ENCODE peak calls at places on chromosome 12, in six cellular contexts. N is GM12878, I is SK-N-SH, T is HCT116, J is HepG2, A is K562. O is an unnamed sample.

GRCh38 chr12:52984136-52984535 is 22.1 kb upstream of the EIF4B start:
- DNase-seq in N (no peak), I (no peak), T (no peak), J (no peak), A (no peak), O (no peak)

GRCh38 chr12:6358886-6359285 is 16.5 kb downstream of the SCNN1A start:
- DNase-seq in T (no peak), J (no peak), N (no peak), I (no peak), A (no peak), O (no peak)

GRCh38 chr12:32533971-32534590 is 134.7 kb downstream of the FGD4 start:
- DNase-seq in T (peak; percentile 1), A (no peak), I (peak; percentile 36), J (peak; percentile 94), N (no peak), O (peak; percentile 73)

GRCh38 chr12:128083132-128083729 is 183.7 kb upstream of the TMEM132C start:
- DNase-seq in N (no peak), A (no peak), T (no peak), I (no peak), J (no peak), O (no peak)

GRCh38 chr12:33093534-33093933 is 197.0 kb upstream of the PKP2 start:
- DNase-seq in N (no peak), T (no peak), A (no peak), I (no peak), J (no peak), O (no peak)

GRCh38 chr12:108576660-108577234 is 14.4 kb downstream of the ISCU start:
- DNase-seq in A (no peak), J (no peak), I (no peak), T (no peak), N (no peak), O (no peak)

GRCh38 chr12:77324763-77325468 is 259.5 kb upstream of the E2F7 start:
- DNase-seq in T (peak; percentile 40), A (peak; percentile 21), I (peak; percentile 87), N (no peak), J (peak; percentile 33), O (peak; percentile 85)

GRCh38 chr12:26240329-26240815 is 45.0 kb downstream of the SSPN start:
- DNase-seq in A (no peak), I (no peak), N (no peak), J (no peak), T (no peak), O (no peak)

GRCh38 chr12:70121562-70121961 is 121.7 kb upstream of the CNOT2 start:
- DNase-seq in I (no peak), A (no peak), J (no peak), T (no peak), N (no peak), O (no peak)

GRCh38 chr12:117662220-117662619 is 300.8 kb upstream of the NOS1 start:
- DNase-seq in T (no peak), I (no peak), N (no peak), A (no peak), J (no peak), O (no peak)

GRCh38 chr12:91274886-91275285 is 92.3 kb upstream of the DCN start:
- DNase-seq in A (no peak), T (no peak), I (no peak), N (no peak), J (no peak), O (no peak)

GRCh38 chr12:132345555-132346200 is 16.3 kb upstream of the GALNT9 start:
- DNase-seq in A (no peak), J (no peak), I (no peak), T (no peak), N (no peak), O (no peak)

GRCh38 chr12:30095511-30095910 is 311.8 kb upstream of the TMTC1 start:
- DNase-seq in A (no peak), J (no peak), N (no peak), I (no peak), T (no peak), O (no peak)

GRCh38 chr12:121036810-121037326 is 2.2 kb downstream of the OASL start:
- DNase-seq in N (no peak), I (no peak), A (no peak), J (no peak), T (no peak), O (no peak)

GRCh38 chr12:2273288-2273687 is 220.5 kb downstream of the CACNA1C start:
- DNase-seq in A (no peak), N (no peak), T (no peak), I (no peak), J (no peak), O (no peak)

GRCh38 chr12:2274733-2275132 is 221.9 kb downstream of the CACNA1C start:
- DNase-seq in A (no peak), J (no peak), N (no peak), T (no peak), I (no peak), O (no peak)

GRCh38 chr12:2271961-2272360 is 219.2 kb downstream of the CACNA1C start:
- DNase-seq in A (no peak), N (no peak), J (no peak), I (no peak), T (no peak), O (no peak)

GRCh38 chr12:2276288-2276842 is 223.6 kb downstream of the CACNA1C start:
- DNase-seq in I (no peak), T (no peak), A (no peak), J (no peak), N (no peak), O (no peak)

GRCh38 chr12:2273751-2274150 is 221.0 kb downstream of the CACNA1C start:
- DNase-seq in N (no peak), I (no peak), J (no peak), A (no peak), T (no peak), O (no peak)
- TF ChIP-seq JUND in N (no peak), I (no peak), J (no peak), A (no peak), T (no peak), O (no peak)

GRCh38 chr12:100717733-100718067 is 76.9 kb upstream of the ANO4 start:
- DNase-seq in T (no peak), I (no peak), N (no peak), J (no peak), A (no peak), O (no peak)
- TF ChIP-seq JUND in T (no peak), I (no peak), N (no peak), J (no peak), A (no peak), O (no peak)

GRCh38 chr12:7970475-7971252 is 34.7 kb upstream of the SLC2A3 start:
- DNase-seq in N (peak; percentile 73), I (peak; percentile 86), A (peak; percentile 91), J (no peak), T (peak; percentile 61), O (peak; percentile 78)

GRCh38 chr12:7961395-7962188 is 25.6 kb upstream of the SLC2A3 start:
- DNase-seq in J (no peak), N (no peak), I (no peak), T (no peak), A (no peak), O (no peak)

GRCh38 chr12:7966558-7966957 is 30.6 kb upstream of the SLC2A3 start:
- DNase-seq in N (no peak), A (no peak), J (no peak), T (no peak), I (no peak), O (no peak)
- TF ChIP-seq JUND in N (no peak), A (no peak), J (no peak), T (no peak), I (no peak), O (no peak)

DNA sequence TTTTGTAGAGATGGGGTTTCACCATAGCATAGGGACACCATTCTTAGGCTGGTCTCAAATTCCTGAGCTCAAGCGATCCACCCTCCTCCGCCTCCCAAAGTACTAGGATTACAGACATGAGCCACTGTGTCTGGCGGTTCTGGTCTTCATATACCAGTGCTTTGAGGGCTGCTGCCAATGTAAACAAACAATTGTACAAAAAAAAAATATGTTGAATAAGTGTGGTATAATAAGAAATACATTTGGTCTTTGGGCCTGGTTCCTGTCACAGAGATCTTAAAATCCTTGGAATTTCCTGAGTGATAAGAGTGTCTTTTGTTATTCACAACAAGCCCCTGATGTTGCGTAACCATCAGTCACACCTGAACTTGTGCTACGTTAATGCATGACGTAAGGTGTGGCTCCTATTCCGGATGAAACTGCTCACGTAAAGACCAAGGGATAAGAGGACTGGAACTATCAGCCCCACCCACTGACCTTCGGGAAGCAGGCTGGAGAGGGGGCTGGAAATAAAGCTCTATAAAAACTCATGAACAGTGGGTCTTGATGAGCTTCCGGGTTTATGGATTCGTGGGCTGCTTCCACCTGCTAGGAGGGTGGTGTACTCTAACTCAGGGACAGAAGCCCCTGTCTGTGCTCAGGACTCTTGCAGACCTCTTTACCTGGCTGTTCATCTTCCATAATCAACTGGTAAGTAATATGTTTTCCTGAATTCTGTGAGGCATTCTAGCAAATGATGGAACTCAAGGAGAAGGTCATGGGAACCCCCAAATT is 16.5 kb upstream of the RIMKLB start:
- DNase-seq in A (no peak), N (no peak), J (no peak), T (no peak), I (no peak), O (no peak)
- TF ChIP-seq JUND in A (no peak), N (no peak), J (no peak), T (no peak), I (no peak), O (no peak)

DNA sequence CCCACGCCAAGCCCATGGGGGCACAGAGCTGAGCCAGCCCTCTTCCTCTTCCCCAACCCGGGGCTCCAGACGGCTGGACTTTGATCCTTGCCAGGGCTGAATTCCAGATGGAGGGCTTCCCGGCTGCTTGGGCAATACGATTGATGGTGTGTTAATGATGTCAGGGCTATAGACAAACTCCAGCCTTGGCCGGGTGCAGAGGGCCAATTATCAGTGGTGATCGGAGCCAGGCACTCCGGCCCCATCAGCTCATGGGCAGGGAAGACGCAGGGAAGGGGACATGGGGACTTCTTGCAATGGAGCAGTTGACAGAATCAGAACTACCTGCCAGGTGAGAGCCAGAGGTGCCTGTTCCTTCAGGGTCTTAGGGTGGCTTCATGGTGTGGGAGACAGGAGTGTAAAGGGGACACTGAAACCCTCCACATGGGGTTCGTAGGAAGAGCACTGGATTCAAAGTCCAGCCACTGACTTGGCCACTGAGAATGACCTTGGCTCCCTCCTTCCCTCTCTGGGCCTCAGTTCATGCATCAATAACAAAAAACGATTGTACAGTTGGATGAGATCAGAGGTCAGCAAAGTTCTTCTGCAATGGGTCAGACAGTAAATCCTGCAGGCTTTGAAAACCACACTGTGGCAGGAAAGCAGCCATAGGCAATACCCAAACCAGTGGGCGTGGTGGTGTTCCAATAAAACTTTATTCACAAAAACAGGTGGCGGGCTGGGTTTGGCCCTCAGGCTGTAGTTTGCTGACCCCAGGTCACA is 333.7 kb downstream of the MED13L start:
- DNase-seq in T (no peak), I (no peak), J (peak; percentile 70), N (no peak), A (no peak), O (no peak)
- TF ChIP-seq JUND in T (no peak), I (no peak), J (no peak), N (no peak), A (no peak), O (no peak)

GRCh38 chr12:10186299-10186698 is 7.5 kb downstream of the TMEM52B start:
- DNase-seq in I (no peak), N (no peak), T (no peak), A (no peak), J (no peak), O (no peak)
- TF ChIP-seq JUND in I (no peak), N (no peak), T (no peak), A (no peak), J (no peak), O (no peak)